ENCODE peak calls at places on chromosomes 2 and 18, in four cellular contexts. A is HepG2, R is H1, M is GM12878. O is an unnamed sample.

GRCh38 chr2:30472326-30472725 is 25.3 kb downstream of the LCLAT1 start:
- DNase-seq in A (no peak), M (no peak), R (no peak), O (no peak)

GRCh38 chr18:78596794-78597193 is 382.8 kb upstream of the SALL3 start:
- DNase-seq in R (peak; percentile 19), M (no peak), A (no peak), O (peak; percentile 57)

GRCh38 chr2:148900350-148900749 is 25.3 kb downstream of the KIF5C start:
- DNase-seq in M (no peak), R (no peak), A (no peak), O (no peak)

GRCh38 chr2:168583710-168584521 is 127.8 kb downstream of the CERS6 start:
- DNase-seq in R (no peak), M (no peak), A (no peak), O (no peak)

GRCh38 chr18:23302852-23303527 is 150.1 kb upstream of the RIOK3 start:
- DNase-seq in M (no peak), A (no peak), R (no peak), O (no peak)

GRCh38 chr2:129896226-129897100 is 83.0 kb upstream of the RAB6C start:
- DNase-seq in A (no peak), R (no peak), M (no peak), O (no peak)

GRCh38 chr2:219213486-219214071 is 5.2 kb downstream of the ABCB6 start:
- DNase-seq in R (no peak), A (no peak), M (no peak), O (no peak)

GRCh38 chr2:232261776-232262175 is 116.8 kb upstream of the ALPP start:
- DNase-seq in R (no peak), A (no peak), M (no peak), O (no peak)

GRCh38 chr18:54805571-54806334 is 22.5 kb upstream of the RAB27B start:
- DNase-seq in A (peak; percentile 2), M (no peak), R (no peak), O (no peak)

GRCh38 chr2:40240067-40240466 is 211.8 kb downstream of the SLC8A1 start:
- DNase-seq in A (no peak), R (no peak), M (no peak), O (no peak)

GRCh38 chr2:120748741-120749140 is 13.1 kb downstream of the GLI2 start:
- DNase-seq in A (no peak), M (no peak), R (no peak), O (no peak)

GRCh38 chr2:217555075-217555876 is 447.5 kb downstream of the TNS1 start:
- DNase-seq in M (no peak), R (peak; percentile 15), A (no peak), O (peak; percentile 64)

DNA sequence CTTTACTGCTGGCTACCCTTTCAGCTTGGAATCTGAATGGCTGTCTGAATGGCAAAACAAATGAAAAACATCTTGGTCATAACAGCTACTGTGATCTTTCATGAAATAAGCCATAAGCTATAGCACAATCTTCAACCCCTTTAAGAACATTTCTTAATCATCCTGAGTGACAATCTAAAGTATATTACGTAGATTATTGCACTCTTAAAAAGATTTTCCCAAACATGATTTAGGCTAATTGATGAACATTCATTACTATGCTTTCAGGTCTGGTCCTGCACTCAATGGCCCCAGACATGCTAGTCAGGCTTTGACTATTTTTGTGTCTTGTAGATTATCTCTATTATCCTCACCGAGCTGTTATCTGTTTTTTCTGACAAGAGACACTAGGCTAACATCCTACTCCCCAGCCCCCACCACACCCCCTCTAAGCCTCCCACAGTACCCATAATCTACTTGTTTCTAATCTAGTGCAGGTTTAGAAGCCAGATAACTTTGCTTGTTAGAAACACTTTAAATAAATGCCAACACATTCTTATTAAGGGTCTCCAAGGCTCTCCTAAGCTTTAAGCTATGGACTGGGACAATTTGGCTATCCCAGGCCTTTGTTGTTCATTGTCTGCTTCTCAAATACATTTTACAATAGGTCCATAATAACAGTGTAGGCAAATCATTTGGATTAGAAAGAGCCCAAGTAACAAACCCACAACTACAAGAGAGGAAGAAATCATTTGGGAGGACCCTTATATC is 4.2 kb downstream of the SMAD2 start:
- DNase-seq in M (no peak), A (no peak), R (no peak), O (no peak)
- H3K4me1 ChIP-seq in M (peaks cover 3% of the 10 kb centered on the region), A (peaks cover 63% of the 10 kb centered on the region), R (peaks cover 17% of the 10 kb centered on the region), O (no peaks in the 10 kb centered on the region)

DNA sequence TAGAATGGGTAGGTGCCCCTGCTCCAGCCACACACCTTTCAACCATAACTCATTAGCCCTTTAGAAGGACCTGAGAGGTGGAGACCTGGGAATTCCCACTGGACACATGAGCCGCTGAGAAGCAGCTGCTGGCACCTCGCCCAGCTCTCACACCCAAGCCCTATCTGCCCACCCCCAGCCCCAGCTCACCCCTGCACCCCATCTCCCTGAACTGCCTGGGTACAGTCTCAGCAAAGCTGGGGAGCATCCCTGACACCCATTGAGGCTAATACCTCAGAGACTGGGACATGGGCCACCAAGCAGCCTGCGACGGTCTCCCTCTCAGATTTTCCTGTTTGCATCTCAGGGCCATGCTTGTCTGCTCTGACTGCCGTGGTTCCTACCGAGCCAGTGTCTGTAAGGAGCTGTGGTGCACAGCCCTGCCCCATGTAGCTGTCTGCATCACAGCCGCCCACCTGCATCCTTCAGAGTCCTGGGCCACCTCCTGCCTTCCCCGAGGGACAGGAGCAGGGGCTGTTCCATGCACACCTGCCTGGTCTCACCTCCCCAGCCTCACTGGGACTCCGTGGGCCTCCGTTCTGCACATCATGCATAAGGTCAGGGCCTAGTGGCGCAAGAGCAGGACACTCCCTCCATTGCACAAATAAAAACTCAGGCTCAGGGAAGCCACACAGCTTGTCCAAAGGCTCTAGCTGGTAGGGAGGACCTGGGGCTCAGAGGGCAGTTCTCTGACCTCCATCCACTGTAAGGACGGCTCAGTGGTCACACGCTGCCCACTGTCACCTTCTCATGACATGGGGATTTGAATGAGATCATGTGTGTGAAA is 90.0 kb downstream of the SEPTIN10 start:
- DNase-seq in R (no peak), M (no peak), A (peak; percentile 56), O (no peak)
- TF ChIP-seq SUZ12 in R (no peak), M (no peak), A (no peak), O (no peak)

GRCh38 chr2:64654993-64655666 is 1.4 kb upstream of the SERTAD2 start:
- DNase-seq in A (peak; percentile 42), R (no peak), M (no peak), O (no peak)
- H3K4me3 ChIP-seq in A (peak overlapping the region; percentile 94), R (peak overlapping the region; percentile 79), M (peak overlapping the region; percentile 83), O (no peak overlapping the region)

GRCh38 chr2:174632847-174633620 is 35.4 kb upstream of the WIPF1 start:
- DNase-seq in R (no peak), A (no peak), M (no peak), O (no peak)
- H3K4me1 ChIP-seq in R (no peaks in the 10 kb centered on the region), A (no peaks in the 10 kb centered on the region), M (peaks cover 22% of the 10 kb centered on the region), O (no peaks in the 10 kb centered on the region)

GRCh38 chr2:147204102-147204501 is 640.7 kb upstream of the ACVR2A start:
- DNase-seq in R (no peak), M (no peak), A (no peak), O (no peak)

GRCh38 chr2:147197754-147198153 is 647.1 kb upstream of the ACVR2A start:
- DNase-seq in M (no peak), A (no peak), R (no peak), O (no peak)

DNA sequence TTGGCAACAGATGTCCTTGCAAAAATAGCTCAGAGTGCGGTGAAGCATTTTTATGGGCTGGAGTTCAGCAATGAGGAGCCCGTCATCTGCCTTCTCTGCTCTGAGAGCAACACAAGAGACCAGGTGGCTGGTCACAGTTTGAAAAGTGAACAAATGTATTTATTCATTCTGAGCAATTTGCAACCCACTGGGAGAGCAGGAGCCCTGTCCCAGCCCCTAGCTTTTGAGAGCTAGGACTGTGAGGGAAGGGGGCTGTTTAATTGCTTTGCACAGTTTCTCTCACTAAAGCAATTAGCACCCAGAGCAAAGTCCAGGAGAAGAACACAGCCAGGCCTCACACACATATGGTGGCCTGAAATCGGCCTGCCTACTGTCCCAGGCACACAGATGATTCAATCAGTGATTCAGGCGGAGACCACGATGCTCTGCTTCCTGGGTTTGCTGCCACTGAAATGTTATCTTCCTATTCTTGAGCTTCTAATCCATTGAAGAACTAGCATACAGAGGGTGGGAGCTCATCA is 646.1 kb upstream of the ACVR2A start:
- DNase-seq in M (no peak), A (no peak), R (no peak), O (no peak)
- TF ChIP-seq SUZ12 in M (no peak), A (no peak), R (no peak), O (no peak)

DNA sequence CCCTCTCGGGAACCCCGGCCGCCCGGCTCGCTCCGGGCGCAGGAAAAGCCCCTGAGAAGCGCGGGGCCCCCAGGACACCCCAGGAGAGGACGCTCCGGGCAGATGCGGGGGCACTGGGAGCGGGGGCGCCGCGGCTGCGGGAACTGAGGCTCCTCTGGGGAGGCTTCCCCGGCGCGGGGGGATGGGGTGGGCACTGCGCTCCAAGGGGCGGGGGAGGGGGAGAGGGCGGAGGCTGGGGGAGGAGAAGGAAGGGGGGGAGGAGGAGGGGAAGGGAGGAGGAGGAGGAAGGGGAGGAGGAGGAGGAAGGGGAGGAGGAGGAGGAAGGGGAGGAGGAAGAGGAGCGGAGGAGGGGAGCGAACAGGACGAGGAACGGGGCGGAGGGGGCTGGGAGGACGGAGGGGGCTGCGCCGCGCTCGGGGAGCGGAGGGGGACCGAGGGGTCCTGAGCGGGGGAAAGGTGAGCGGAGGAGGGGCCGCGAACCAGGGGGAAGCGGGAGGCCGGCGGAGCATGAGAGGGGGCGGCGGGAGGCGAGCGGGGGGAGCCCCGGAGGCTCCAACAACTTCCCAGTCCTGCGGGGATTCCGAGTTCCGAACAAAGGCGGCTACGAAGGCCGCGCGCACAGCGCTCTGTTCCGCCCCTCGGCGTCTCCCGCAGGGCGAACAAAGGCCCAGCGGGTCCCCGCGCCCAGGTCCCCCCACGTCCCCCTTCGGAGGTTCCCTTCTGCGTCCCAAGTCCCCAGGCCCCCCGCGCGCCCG is 742 bp downstream of the PXDN start:
- DNase-seq in A (no peak), M (no peak), R (no peak), O (no peak)
- H3K4me3 ChIP-seq in A (no peak overlapping the region), M (no peak overlapping the region), R (peak overlapping the region; percentile 85), O (peak overlapping the region; percentile 56)

DNA sequence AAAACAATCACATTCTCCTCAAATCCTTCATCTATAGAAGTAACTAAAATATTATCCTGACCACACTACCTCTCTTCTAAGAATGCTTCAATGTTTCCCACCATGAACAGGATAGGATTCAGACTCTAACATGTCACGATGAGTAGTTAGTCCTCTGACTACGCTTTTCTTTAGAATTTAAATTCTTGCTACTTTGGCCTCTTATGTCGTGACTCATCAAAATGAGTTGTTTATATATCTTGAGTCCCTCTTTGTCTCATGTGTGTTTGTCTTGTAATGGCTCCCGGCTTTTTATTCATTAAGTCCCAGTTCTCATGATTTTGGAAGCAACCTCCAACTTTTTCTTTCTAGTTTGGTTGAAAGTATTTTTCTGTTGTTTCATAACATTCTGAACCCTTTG is 1289.2 kb downstream of the DSC3 start:
- DNase-seq in A (no peak), M (no peak), R (no peak), O (no peak)
- H3K4me1 ChIP-seq in A (no peaks in the 10 kb centered on the region), M (no peaks in the 10 kb centered on the region), R (no peaks in the 10 kb centered on the region), O (no peaks in the 10 kb centered on the region)

GRCh38 chr18:56391933-56392590 is 246.3 kb downstream of the TXNL1 start:
- DNase-seq in A (no peak), R (no peak), M (no peak), O (no peak)
- TF ChIP-seq SUZ12 in A (no peak), R (no peak), M (no peak), O (no peak)